ENCODE peak calls at places on chromosomes 16 and 17, in five cellular contexts. One of them, this sample, is unnamed.

GRCh38 chr16:56549744-56550385 is 15.0 kb upstream of the MT4 start:
- DNase-seq in GM23338: no peak
- DNase-seq in SK-N-SH: no peak
- DNase-seq in PC-3: peak; percentile 11
- DNase-seq in neural progenitor cell: no peak
- DNase-seq in this sample: no peak

GRCh38 chr17:4535667-4536258 is 19.4 kb downstream of the MYBBP1A start:
- DNase-seq in SK-N-SH: no peak
- DNase-seq in neural progenitor cell: no peak
- DNase-seq in GM23338: peak; percentile 32
- DNase-seq in PC-3: no peak
- DNase-seq in this sample: no peak

GRCh38 chr17:77738666-77739531 is 219.6 kb upstream of the TNRC6C start:
- DNase-seq in PC-3: no peak
- DNase-seq in SK-N-SH: no peak
- DNase-seq in neural progenitor cell: no peak
- DNase-seq in GM23338: no peak
- DNase-seq in this sample: no peak

GRCh38 chr17:81164464-81165245 is 652 bp upstream of the PVALEF start:
- DNase-seq in PC-3: no peak
- DNase-seq in neural progenitor cell: peak; percentile 33
- DNase-seq in GM23338: no peak
- DNase-seq in SK-N-SH: peak; percentile 94
- DNase-seq in this sample: no peak

GRCh38 chr17:35028531-35029262 is 34.8 kb downstream of the RFFL start:
- DNase-seq in SK-N-SH: no peak
- DNase-seq in GM23338: no peak
- DNase-seq in neural progenitor cell: no peak
- DNase-seq in PC-3: peak; percentile 39
- DNase-seq in this sample: no peak

GRCh38 chr16:58458634-58459343 is 41.2 kb upstream of the NDRG4 start:
- DNase-seq in neural progenitor cell: no peak
- DNase-seq in PC-3: peak; percentile 41
- DNase-seq in GM23338: no peak
- DNase-seq in SK-N-SH: no peak
- DNase-seq in this sample: no peak

GRCh38 chr16:58331024-58331707 is 36.3 kb upstream of the PRSS54 start:
- DNase-seq in neural progenitor cell: peak; percentile 74
- DNase-seq in SK-N-SH: no peak
- DNase-seq in PC-3: no peak
- DNase-seq in GM23338: peak; percentile 89
- DNase-seq in this sample: no peak

GRCh38 chr17:8941980-8942617 is 23.4 kb downstream of the PIK3R5 start:
- DNase-seq in GM23338: no peak
- DNase-seq in SK-N-SH: no peak
- DNase-seq in PC-3: no peak
- DNase-seq in neural progenitor cell: no peak
- DNase-seq in this sample: no peak

GRCh38 chr17:17358060-17358751 is 55.0 kb downstream of the NT5M start:
- DNase-seq in PC-3: no peak
- DNase-seq in GM23338: no peak
- DNase-seq in SK-N-SH: no peak
- DNase-seq in neural progenitor cell: no peak
- DNase-seq in this sample: no peak

GRCh38 chr17:47802341-47803022 is 19.1 kb downstream of the OSBPL7 start:
- DNase-seq in PC-3: peak; percentile 80
- DNase-seq in neural progenitor cell: peak; percentile 82
- DNase-seq in GM23338: peak; percentile 91
- DNase-seq in SK-N-SH: peak; percentile 90
- DNase-seq in this sample: peak; percentile 71

GRCh38 chr16:85593503-85594195 is 19.5 kb upstream of the GSE1 start:
- DNase-seq in PC-3: no peak
- DNase-seq in GM23338: no peak
- DNase-seq in neural progenitor cell: peak; percentile 78
- DNase-seq in SK-N-SH: peak; percentile 85
- DNase-seq in this sample: no peak

GRCh38 chr16:57264381-57264780 is 19.3 kb downstream of the ARL2BP start:
- DNase-seq in GM23338: no peak
- DNase-seq in SK-N-SH: no peak
- DNase-seq in PC-3: no peak
- DNase-seq in neural progenitor cell: no peak
- DNase-seq in this sample: no peak

GRCh38 chr17:43779145-43780125 is 658 bp upstream of the DUSP3 start:
- DNase-seq in SK-N-SH: no peak
- DNase-seq in GM23338: peak; percentile 69
- DNase-seq in PC-3: no peak
- DNase-seq in neural progenitor cell: peak; percentile 56
- DNase-seq in this sample: no peak

GRCh38 chr16:29012913-29013641 is 28.2 kb downstream of the LAT start:
- DNase-seq in SK-N-SH: no peak
- DNase-seq in neural progenitor cell: no peak
- DNase-seq in PC-3: no peak
- DNase-seq in GM23338: no peak
- DNase-seq in this sample: no peak

GRCh38 chr16:54591816-54592246 is 305.2 kb upstream of the IRX3 start:
- DNase-seq in GM23338: no peak
- DNase-seq in SK-N-SH: no peak
- DNase-seq in neural progenitor cell: peak; percentile 54
- DNase-seq in PC-3: no peak
- DNase-seq in this sample: no peak

GRCh38 chr16:54587176-54587515 is 300.6 kb upstream of the IRX3 start:
- DNase-seq in PC-3: no peak
- DNase-seq in SK-N-SH: no peak
- DNase-seq in neural progenitor cell: no peak
- DNase-seq in GM23338: no peak
- DNase-seq in this sample: no peak

GRCh38 chr16:54588026-54588425 is 301.4 kb upstream of the IRX3 start:
- DNase-seq in GM23338: no peak
- DNase-seq in SK-N-SH: no peak
- DNase-seq in PC-3: no peak
- DNase-seq in neural progenitor cell: no peak
- DNase-seq in this sample: no peak

GRCh38 chr16:54590836-54591235 is 304.2 kb upstream of the IRX3 start:
- DNase-seq in neural progenitor cell: peak; percentile 79
- DNase-seq in PC-3: no peak
- DNase-seq in SK-N-SH: no peak
- DNase-seq in GM23338: no peak
- DNase-seq in this sample: no peak

DNA sequence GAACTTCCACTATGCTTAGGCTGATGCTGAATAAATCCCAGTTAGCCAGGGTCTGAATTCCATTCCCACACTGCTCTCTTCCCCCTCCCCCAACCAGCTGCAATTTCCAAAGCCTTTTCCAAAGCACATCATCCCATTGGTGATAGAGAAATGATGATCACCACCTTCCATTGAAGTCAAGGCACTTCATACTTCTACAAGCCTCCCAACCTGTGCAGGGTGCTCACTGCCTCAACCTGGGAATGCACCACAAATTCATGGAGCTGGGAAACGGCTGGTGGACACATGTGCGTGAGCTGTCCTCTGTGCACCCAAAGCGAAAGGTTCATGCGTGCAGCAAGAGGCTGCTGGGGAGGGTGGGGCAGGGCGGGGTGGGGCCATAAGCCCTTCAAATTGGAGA is 302.7 kb upstream of the IRX3 start:
- DNase-seq in PC-3: no peak
- DNase-seq in neural progenitor cell: peak; percentile 24
- DNase-seq in SK-N-SH: no peak
- DNase-seq in GM23338: peak; percentile 47
- DNase-seq in this sample: no peak
- TF ChIP-seq EZH2phosphoT487 in PC-3: no peak
- TF ChIP-seq EZH2phosphoT487 in neural progenitor cell: no peak
- TF ChIP-seq EZH2phosphoT487 in SK-N-SH: no peak
- TF ChIP-seq EZH2phosphoT487 in GM23338: no peak
- TF ChIP-seq EZH2phosphoT487 in this sample: no peak

DNA sequence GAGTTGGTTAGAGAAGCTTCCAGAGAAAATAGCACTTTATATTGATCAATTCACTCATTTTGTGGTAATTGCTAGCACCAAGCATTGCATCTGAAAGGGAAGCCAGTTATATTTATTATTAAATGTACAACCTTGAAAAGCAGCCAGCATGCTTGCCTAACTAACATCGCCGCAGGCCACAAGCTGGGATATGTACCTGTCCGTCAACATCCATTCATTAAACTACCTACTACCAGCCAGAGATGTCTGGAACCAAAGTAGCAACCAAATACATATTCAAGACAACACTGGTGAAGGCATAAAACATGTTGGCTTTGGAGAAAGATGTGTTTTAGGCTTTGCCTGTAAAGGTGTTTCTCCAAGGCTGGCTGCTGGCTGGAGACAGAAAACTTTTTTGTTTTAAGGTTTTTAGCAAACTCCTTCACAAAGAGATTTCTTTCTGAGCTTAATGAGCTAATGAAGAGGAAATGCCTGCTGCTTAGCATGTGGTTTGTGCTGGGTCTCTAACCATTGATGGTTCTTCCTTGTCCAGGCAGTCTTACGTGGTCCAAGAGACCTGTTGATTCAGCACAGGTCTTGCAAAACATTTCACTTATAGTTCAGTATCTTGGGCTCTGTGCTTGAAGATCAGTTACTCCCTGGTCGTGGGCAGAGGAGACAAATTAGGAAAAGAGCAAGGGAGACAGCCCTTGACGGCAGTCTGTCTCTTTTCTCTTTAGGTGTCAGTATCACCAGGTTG is 3.1 kb downstream of the ITPRIPL2 start:
- DNase-seq in SK-N-SH: no peak
- DNase-seq in PC-3: no peak
- DNase-seq in GM23338: peak; percentile 19
- DNase-seq in neural progenitor cell: no peak
- DNase-seq in this sample: no peak
- H3F3A ChIP-seq in SK-N-SH: peaks cover 32% of the 10 kb centered on the region
- H3F3A ChIP-seq in PC-3: peaks cover 16% of the 10 kb centered on the region
- H3F3A ChIP-seq in GM23338: no peaks in the 10 kb centered on the region
- H3F3A ChIP-seq in neural progenitor cell: peaks cover 9% of the 10 kb centered on the region
- H3F3A ChIP-seq in this sample: no peaks in the 10 kb centered on the region

DNA sequence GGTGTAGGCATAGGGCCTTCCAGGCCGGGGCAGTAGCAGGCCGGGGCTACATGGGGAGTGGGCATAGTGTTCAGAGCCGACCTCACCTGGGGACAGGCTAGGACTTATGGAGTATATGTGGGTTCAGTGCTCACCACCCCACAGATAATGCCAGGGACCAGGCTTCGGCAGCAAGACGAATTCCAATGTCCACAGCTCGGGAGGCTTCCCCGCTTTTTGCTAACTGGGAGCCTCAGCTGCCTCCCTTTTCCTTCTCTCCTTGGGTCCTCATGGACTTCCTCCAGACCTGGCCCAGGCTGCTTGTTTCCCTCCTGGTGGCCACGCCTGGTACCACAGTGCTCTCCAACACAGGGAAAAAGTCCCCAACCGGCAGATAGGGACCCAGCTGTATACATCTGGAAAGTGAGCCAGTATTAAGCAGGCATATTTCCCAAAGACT is 20.1 kb upstream of the SLC46A1 start:
- DNase-seq in GM23338: peak; percentile 84
- DNase-seq in PC-3: peak; percentile 20
- DNase-seq in neural progenitor cell: peak; percentile 54
- DNase-seq in SK-N-SH: peak; percentile 40
- DNase-seq in this sample: no peak
- TF ChIP-seq CTCF in GM23338: peak; percentile 61
- TF ChIP-seq CTCF in PC-3: peak; percentile 38
- TF ChIP-seq CTCF in neural progenitor cell: peak; percentile 57
- TF ChIP-seq CTCF in SK-N-SH: peak; percentile 42
- TF ChIP-seq CTCF in this sample: peak; percentile 34

GRCh38 chr17:56908061-56908542 is 5.7 kb downstream of the TRIM25 start:
- DNase-seq in PC-3: peak; percentile 70
- DNase-seq in GM23338: no peak
- DNase-seq in SK-N-SH: no peak
- DNase-seq in neural progenitor cell: no peak
- DNase-seq in this sample: peak; percentile 65
- TF ChIP-seq EZH2phosphoT487 in PC-3: no peak
- TF ChIP-seq EZH2phosphoT487 in GM23338: no peak
- TF ChIP-seq EZH2phosphoT487 in SK-N-SH: no peak
- TF ChIP-seq EZH2phosphoT487 in neural progenitor cell: no peak
- TF ChIP-seq EZH2phosphoT487 in this sample: no peak

DNA sequence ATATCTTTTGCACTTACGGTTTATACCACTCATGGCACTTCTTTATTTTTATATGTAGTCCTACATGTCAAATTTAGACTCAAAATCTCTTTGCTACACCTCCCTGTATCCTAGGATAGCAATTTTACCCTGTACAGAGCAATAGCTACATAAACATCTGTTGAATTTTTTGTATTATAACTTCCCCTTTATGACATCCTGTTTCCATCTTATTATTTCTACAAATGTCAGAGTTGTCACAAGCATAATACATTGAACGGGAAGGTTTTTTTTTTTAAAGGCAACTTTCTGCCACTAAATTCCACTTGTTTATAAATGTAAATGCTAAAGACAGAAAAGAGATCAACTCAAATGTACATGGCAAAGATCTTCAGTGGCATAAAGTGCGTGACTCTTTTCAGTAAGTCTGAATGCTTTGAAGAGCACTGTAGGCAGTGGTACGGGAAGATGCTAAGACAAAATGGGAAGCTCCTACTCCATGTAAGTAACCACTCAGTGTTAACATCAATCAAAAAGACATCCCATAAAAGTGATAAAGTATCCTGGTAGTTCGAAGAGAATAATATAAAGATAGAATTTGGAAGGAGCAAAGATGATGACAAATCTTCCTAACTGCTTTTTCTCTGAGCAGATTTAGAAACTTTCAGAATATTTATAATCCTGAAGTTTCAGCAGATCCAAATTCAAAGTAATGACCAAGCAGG is 26.8 kb downstream of the GNA13 start:
- DNase-seq in PC-3: no peak
- DNase-seq in neural progenitor cell: no peak
- DNase-seq in SK-N-SH: no peak
- DNase-seq in GM23338: no peak
- DNase-seq in this sample: no peak
- H3F3A ChIP-seq in PC-3: peaks cover 7% of the 10 kb centered on the region
- H3F3A ChIP-seq in neural progenitor cell: no peaks in the 10 kb centered on the region
- H3F3A ChIP-seq in SK-N-SH: peaks cover 26% of the 10 kb centered on the region
- H3F3A ChIP-seq in GM23338: no peaks in the 10 kb centered on the region
- H3F3A ChIP-seq in this sample: no peaks in the 10 kb centered on the region

DNA sequence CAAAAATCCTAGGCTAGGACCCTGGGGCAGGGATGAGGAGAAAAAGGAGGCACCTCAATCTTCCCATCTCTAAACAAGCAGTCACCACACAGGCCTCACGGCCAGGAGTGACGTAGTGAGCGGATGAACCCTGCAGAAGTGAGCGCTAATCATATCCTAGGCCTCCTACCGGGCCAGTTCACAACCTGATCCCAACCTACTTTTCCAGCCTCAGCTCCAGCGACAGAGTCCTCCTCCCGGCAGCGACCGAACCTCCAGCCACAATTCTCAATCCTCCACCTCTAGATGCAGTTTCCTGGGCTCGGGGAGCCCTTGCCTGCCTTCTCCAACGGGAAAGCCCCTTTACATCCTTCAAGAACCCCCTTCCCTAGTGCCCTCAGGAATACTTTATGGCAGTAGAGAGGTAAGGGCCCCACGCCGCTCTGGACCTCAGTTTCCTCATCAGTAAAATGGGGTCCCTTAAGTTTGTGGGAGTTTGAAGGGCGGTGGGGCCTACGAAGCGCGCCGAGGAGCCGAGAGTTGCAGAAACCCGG is 1.4 kb downstream of the ZNF668 start:
- DNase-seq in SK-N-SH: peak; percentile 62
- DNase-seq in neural progenitor cell: peak; percentile 39
- DNase-seq in GM23338: peak; percentile 30
- DNase-seq in PC-3: peak; percentile 48
- DNase-seq in this sample: peak; percentile 35
- TF ChIP-seq CTCF in SK-N-SH: no peak
- TF ChIP-seq CTCF in neural progenitor cell: no peak
- TF ChIP-seq CTCF in GM23338: no peak
- TF ChIP-seq CTCF in PC-3: no peak
- TF ChIP-seq CTCF in this sample: no peak

GRCh38 chr16:75377971-75378386 is 55.3 kb downstream of the CFDP1 start:
- DNase-seq in SK-N-SH: no peak
- DNase-seq in GM23338: peak; percentile 71
- DNase-seq in PC-3: peak; percentile 74
- DNase-seq in neural progenitor cell: peak; percentile 83
- DNase-seq in this sample: no peak
- TF ChIP-seq EZH2phosphoT487 in SK-N-SH: no peak
- TF ChIP-seq EZH2phosphoT487 in GM23338: no peak
- TF ChIP-seq EZH2phosphoT487 in PC-3: no peak
- TF ChIP-seq EZH2phosphoT487 in neural progenitor cell: no peak
- TF ChIP-seq EZH2phosphoT487 in this sample: no peak

This sample was measured in MM.1S.